ENCODE peak calls at places on chromosomes 1 and 21, in eight cellular contexts. S is AG04450; P is CD4-positive, alpha-beta memory T cell; A is iPS DF 6.9; R is Panc1; H is PC-9; T is CD8-positive, alpha-beta T cell; B is OCI-LY7. Z is an unnamed sample.

GRCh38 chr21:15247613-15248012 is 182.8 kb upstream of the NRIP1 start:
- DNase-seq in S (no peak), P (no peak), A (no peak), R (no peak), H (no peak), T (no peak), B (no peak), Z (no peak)

GRCh38 chr1:87787551-87787950 is 458.9 kb downstream of the LMO4 start:
- DNase-seq in S (no peak), P (no peak), A (no peak), R (no peak), H (peak), T (no peak), B (no peak), Z (no peak)

GRCh38 chr1:167454304-167454928 is 63.9 kb downstream of the CD247 start:
- DNase-seq in S (no peak), P (no peak), A (no peak), R (no peak), H (no peak), T (no peak), B (no peak), Z (no peak)

GRCh38 chr1:107105914-107106313 is 34.9 kb upstream of the NTNG1 start:
- DNase-seq in S (no peak), P (no peak), A (no peak), R (no peak), H (no peak), T (no peak), B (no peak), Z (no peak)

GRCh38 chr1:59427155-59427554 is 130.3 kb downstream of the FGGY start:
- DNase-seq in S (no peak), P (no peak), A (no peak), R (peak), H (peak), T (no peak), B (no peak), Z (no peak)

GRCh38 chr1:59272507-59272906 is 24.4 kb upstream of the FGGY start:
- DNase-seq in S (no peak), P (no peak), A (no peak), R (no peak), H (no peak), T (no peak), B (no peak), Z (no peak)

GRCh38 chr21:46097826-46098286 is at the start of gene COL6A2:
- DNase-seq in S (no peak), P (peak), A (no peak), R (no peak), H (no peak), T (peak), B (no peak), Z (no peak)

GRCh38 chr1:171911506-171911905 is 70.2 kb downstream of the DNM3 start:
- DNase-seq in S (no peak), P (no peak), A (no peak), R (no peak), H (no peak), T (no peak), B (no peak), Z (no peak)

GRCh38 chr1:16215882-16216753 is 3.7 kb upstream of the ARHGEF19 start:
- DNase-seq in S (no peak), P (peak), A (no peak), R (no peak), H (peak), T (peak), B (peak), Z (peak)

GRCh38 chr1:202711949-202712635 is 1.8 kb upstream of the SYT2 start:
- DNase-seq in S (no peak), P (no peak), A (peak), R (no peak), H (no peak), T (no peak), B (no peak), Z (no peak)

GRCh38 chr1:230242317-230242716 is 175.3 kb downstream of the GALNT2 start:
- DNase-seq in S (no peak), P (no peak), A (no peak), R (no peak), H (no peak), T (no peak), B (no peak), Z (no peak)

GRCh38 chr1:207186503-207186902 is 82.5 kb downstream of the C4BPA start:
- DNase-seq in S (no peak), P (no peak), A (no peak), R (no peak), H (no peak), T (no peak), B (no peak), Z (no peak)

GRCh38 chr1:100443739-100444571 is 91.6 kb downstream of the CDC14A start:
- DNase-seq in S (peak), P (peak), A (no peak), R (no peak), H (no peak), T (no peak), B (peak), Z (no peak)

GRCh38 chr1:63975447-63975846 is 201.6 kb downstream of the ROR1 start:
- DNase-seq in S (no peak), P (no peak), A (no peak), R (no peak), H (no peak), T (no peak), B (no peak), Z (no peak)

GRCh38 chr1:10573446-10573845 is 98.7 kb downstream of the PEX14 start:
- DNase-seq in S (no peak), P (no peak), A (no peak), R (no peak), H (no peak), T (no peak), B (no peak), Z (no peak)

GRCh38 chr1:64866689-64867088 is 99.7 kb downstream of the JAK1 start:
- DNase-seq in S (no peak), P (no peak), A (no peak), R (no peak), H (no peak), T (no peak), B (no peak), Z (no peak)

GRCh38 chr1:212106286-212106792 is 70.8 kb downstream of the DTL start:
- DNase-seq in S (no peak), P (no peak), A (no peak), R (no peak), H (no peak), T (no peak), B (no peak), Z (no peak)

GRCh38 chr21:17550671-17551308 is 37.9 kb downstream of the CXADR start:
- DNase-seq in S (no peak), P (no peak), A (no peak), R (no peak), H (no peak), T (no peak), B (no peak), Z (no peak)

GRCh38 chr1:25971044-25971881 is 26.6 kb downstream of the PAFAH2 start:
- DNase-seq in S (no peak), P (peak), A (no peak), R (no peak), H (no peak), T (no peak), B (peak), Z (no peak)

GRCh38 chr1:93358293-93358692 is 12.6 kb downstream of the DR1 start:
- DNase-seq in S (no peak), P (no peak), A (no peak), R (no peak), H (no peak), T (no peak), B (no peak), Z (no peak)

GRCh38 chr1:98066911-98067310 is 146.1 kb upstream of the DPYD start:
- DNase-seq in S (no peak), P (no peak), A (no peak), R (no peak), H (no peak), T (no peak), B (no peak), Z (no peak)

GRCh38 chr1:166918618-166919017 is 42.6 kb upstream of the TADA1 start:
- DNase-seq in S (no peak), P (no peak), A (no peak), R (no peak), H (no peak), T (no peak), B (no peak), Z (no peak)

GRCh38 chr1:10155087-10155712 is 55.2 kb upstream of the KIF1B start:
- DNase-seq in S (no peak), P (no peak), A (no peak), R (no peak), H (no peak), T (no peak), B (no peak), Z (no peak)

GRCh38 chr1:53294557-53294956 is 33.3 kb downstream of the LRP8 start:
- DNase-seq in S (peak), P (peak), A (no peak), R (no peak), H (no peak), T (no peak), B (no peak), Z (no peak)

GRCh38 chr21:25907573-25908275 is 173.0 kb downstream of the GABPA start:
- DNase-seq in S (no peak), P (no peak), A (no peak), R (no peak), H (no peak), T (no peak), B (no peak), Z (no peak)

GRCh38 chr1:186958520-186958919 is 129.8 kb downstream of the PLA2G4A start:
- DNase-seq in S (peak), P (no peak), A (no peak), R (no peak), H (no peak), T (no peak), B (no peak), Z (no peak)

GRCh38 chr1:180343931-180344406 is 113.9 kb downstream of the LHX4 start:
- DNase-seq in S (no peak), P (no peak), A (no peak), R (no peak), H (no peak), T (no peak), B (no peak), Z (peak)

GRCh38 chr21:8993943-8994639 is 1527.3 kb upstream of the TPTE start:
- DNase-seq in S (no peak), P (no peak), A (no peak), R (peak), H (peak), T (no peak), B (no peak), Z (peak)

GRCh38 chr21:25107708-25108107 is 499.6 kb downstream of the MRPL39 start:
- DNase-seq in S (peak), P (no peak), A (no peak), R (no peak), H (no peak), T (no peak), B (no peak), Z (no peak)

GRCh38 chr1:57867001-57867400 is 443.1 kb upstream of the DAB1 start:
- DNase-seq in S (no peak), P (no peak), A (no peak), R (no peak), H (no peak), T (no peak), B (no peak), Z (no peak)

GRCh38 chr1:207818971-207819451 is 67.2 kb downstream of the CD46 start:
- DNase-seq in S (no peak), P (no peak), A (no peak), R (no peak), H (no peak), T (no peak), B (no peak), Z (no peak)

GRCh38 chr1:225891229-225891972 is 2.5 kb upstream of the LEFTY1 start:
- DNase-seq in S (no peak), P (no peak), A (no peak), R (no peak), H (no peak), T (no peak), B (no peak), Z (no peak)

GRCh38 chr1:85325920-85326319 is 49.5 kb upstream of the BCL10 start:
- DNase-seq in S (no peak), P (no peak), A (no peak), R (no peak), H (no peak), T (no peak), B (no peak), Z (no peak)

GRCh38 chr1:20847619-20848080 is 60.5 kb upstream of the HP1BP3 start:
- DNase-seq in S (peak), P (no peak), A (no peak), R (no peak), H (peak), T (no peak), B (no peak), Z (no peak)

GRCh38 chr1:8382051-8382505 is 64.2 kb downstream of the SLC45A1 start:
- DNase-seq in S (no peak), P (no peak), A (no peak), R (no peak), H (no peak), T (no peak), B (no peak), Z (no peak)

GRCh38 chr1:75423616-75424015 is 187.3 kb downstream of the SLC44A5 start:
- DNase-seq in S (no peak), P (no peak), A (no peak), R (no peak), H (no peak), T (no peak), B (no peak), Z (no peak)

GRCh38 chr1:204651843-204652421 is 33.6 kb downstream of the LRRN2 start:
- DNase-seq in S (no peak), P (no peak), A (no peak), R (no peak), H (no peak), T (no peak), B (no peak), Z (no peak)

GRCh38 chr1:226406401-226406881 is 1.5 kb downstream of the PARP1 start:
- DNase-seq in S (no peak), P (peak), A (no peak), R (no peak), H (peak), T (no peak), B (peak), Z (peak)

GRCh38 chr1:110743397-110743796 is 68.7 kb upstream of the KCNA3 start:
- DNase-seq in S (no peak), P (no peak), A (no peak), R (no peak), H (no peak), T (no peak), B (no peak), Z (no peak)
- H3K27ac ChIP-seq in S (no peak), P (no peak), A (no peak), R (no peak), H (no peak), T (no peak), B (no peak), Z (no peak)

GRCh38 chr1:146031476-146031875 is 9.9 kb upstream of the HJV start:
- DNase-seq in S (no peak), P (no peak), A (no peak), R (no peak), H (no peak), T (no peak), B (no peak), Z (no peak)

GRCh38 chr1:146036241-146036989 is 14.9 kb upstream of the HJV start:
- DNase-seq in S (no peak), P (no peak), A (no peak), R (peak), H (no peak), T (no peak), B (peak), Z (peak)

GRCh38 chr1:146036990-146037646 is 15.6 kb upstream of the HJV start:
- DNase-seq in S (peak), P (peak), A (no peak), R (peak), H (peak), T (peak), B (peak), Z (peak)

GRCh38 chr1:146032613-146033219 is 11.2 kb upstream of the HJV start:
- DNase-seq in S (no peak), P (peak), A (no peak), R (peak), H (no peak), T (no peak), B (peak), Z (peak)

GRCh38 chr1:146034976-146035469 is 13.5 kb upstream of the HJV start:
- DNase-seq in S (no peak), P (no peak), A (no peak), R (no peak), H (peak), T (no peak), B (peak), Z (peak)
- H3K27ac ChIP-seq in S (peak), P (no peak), A (no peak), R (peak), H (no peak), T (no peak), B (peak), Z (no peak)

DNA sequence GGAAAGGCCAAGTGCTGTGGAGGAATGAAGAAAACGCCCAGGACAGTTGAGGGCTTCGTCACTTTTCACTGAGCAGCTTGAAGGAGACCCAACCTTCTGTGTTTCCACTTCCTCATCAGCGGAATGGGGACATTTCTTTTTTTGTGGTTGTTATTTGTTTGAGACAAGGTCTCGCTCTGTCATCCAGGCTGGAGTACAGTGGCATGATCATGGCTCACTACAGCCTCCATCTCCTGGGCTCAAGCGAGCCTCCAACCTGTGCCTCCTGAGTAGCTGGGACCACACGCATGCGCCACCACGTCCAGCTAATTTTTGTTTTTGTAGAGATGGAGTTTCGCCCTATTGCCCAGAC is 28.6 kb upstream of the RNF19B start:
- DNase-seq in S (no peak), P (no peak), A (no peak), R (no peak), H (no peak), T (no peak), B (peak), Z (peak)
- H3K27ac ChIP-seq in S (no peak), P (no peak), A (no peak), R (no peak), H (peak), T (no peak), B (peak), Z (peak)

DNA sequence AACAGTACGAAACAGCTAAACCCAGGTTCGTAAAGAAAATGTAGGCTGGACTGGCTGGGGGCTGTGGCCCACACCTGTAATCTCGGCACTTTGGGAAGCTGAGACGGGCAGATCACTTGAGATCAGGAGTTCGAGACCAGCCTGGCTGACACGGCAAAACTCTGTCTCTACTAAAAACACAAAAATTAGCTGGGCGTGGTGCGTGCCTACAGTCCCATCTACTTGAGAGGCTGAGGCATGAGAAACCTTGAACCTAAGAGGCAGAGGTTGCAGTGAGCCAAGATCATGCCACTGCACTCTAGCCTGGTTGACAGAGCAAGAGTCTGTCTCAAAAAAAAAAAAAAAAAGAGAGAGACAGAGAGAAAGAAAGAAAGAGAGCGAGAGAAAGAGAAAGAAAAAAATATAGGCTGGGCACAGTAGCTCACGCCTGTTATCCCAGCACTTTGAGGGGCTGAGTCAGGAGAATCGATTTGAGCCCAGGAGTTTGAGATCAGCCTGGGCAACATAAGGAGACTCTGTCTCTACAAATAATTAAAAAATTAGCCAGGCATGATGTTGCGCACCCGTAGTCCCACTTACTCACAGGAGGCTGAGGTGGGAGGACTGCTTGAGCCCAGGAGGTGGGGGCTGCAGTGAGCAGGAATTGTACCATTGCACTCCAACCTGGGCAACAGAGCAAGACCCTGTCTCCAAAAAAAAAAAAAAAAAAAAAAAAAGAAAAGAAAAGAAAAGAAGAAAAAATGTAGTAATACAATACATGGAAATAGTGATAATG is 35.7 kb downstream of the CAPZB start:
- DNase-seq in S (no peak), P (no peak), A (no peak), R (no peak), H (no peak), T (no peak), B (no peak), Z (no peak)
- H3K27ac ChIP-seq in S (peak), P (no peak), A (no peak), R (peak), H (no peak), T (no peak), B (no peak), Z (no peak)

DNA sequence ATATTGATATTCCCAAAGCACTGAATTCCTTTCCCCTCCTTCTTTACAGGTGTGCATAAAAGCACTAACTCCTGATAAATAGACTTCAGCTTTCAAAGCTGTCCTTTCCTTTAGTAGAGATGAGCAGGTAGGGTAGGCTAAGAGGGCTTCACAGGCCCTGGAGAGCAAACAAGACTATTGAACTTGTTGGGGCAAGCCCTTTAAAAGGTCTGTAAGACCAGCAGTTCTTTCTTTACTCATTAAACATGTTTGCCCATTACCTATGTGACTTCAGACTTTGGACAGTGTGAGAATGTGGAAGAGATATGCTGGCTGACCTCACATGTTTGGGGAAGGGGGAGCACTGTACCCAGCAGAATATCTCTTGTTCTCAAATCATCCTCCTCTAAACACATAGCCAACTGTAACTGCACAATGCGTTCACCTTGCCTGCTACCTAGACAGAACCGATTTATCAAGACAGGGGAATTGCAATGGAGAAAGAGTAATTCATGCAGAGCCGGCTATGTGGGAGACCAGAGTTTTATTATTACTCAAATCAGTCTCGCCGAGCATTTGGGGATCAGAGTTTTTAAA is 27.1 kb upstream of the HAO2 start:
- DNase-seq in S (no peak), P (no peak), A (no peak), R (no peak), H (no peak), T (no peak), B (no peak), Z (no peak)
- H3K27ac ChIP-seq in S (no peak), P (no peak), A (peak), R (no peak), H (no peak), T (no peak), B (no peak), Z (no peak)

GRCh38 chr1:23419180-23419579 is 5.4 kb downstream of the TCEA3 start:
- DNase-seq in S (no peak), P (no peak), A (no peak), R (no peak), H (no peak), T (no peak), B (no peak), Z (no peak)

GRCh38 chr1:23421343-23421742 is 3.2 kb downstream of the TCEA3 start:
- DNase-seq in S (no peak), P (no peak), A (no peak), R (no peak), H (no peak), T (no peak), B (no peak), Z (no peak)

GRCh38 chr1:23420778-23421177 is 3.8 kb downstream of the TCEA3 start:
- DNase-seq in S (no peak), P (no peak), A (no peak), R (no peak), H (no peak), T (no peak), B (no peak), Z (no peak)

GRCh38 chr1:23417570-23417969 is 7.0 kb downstream of the TCEA3 start:
- DNase-seq in S (no peak), P (no peak), A (no peak), R (no peak), H (no peak), T (no peak), B (no peak), Z (no peak)

DNA sequence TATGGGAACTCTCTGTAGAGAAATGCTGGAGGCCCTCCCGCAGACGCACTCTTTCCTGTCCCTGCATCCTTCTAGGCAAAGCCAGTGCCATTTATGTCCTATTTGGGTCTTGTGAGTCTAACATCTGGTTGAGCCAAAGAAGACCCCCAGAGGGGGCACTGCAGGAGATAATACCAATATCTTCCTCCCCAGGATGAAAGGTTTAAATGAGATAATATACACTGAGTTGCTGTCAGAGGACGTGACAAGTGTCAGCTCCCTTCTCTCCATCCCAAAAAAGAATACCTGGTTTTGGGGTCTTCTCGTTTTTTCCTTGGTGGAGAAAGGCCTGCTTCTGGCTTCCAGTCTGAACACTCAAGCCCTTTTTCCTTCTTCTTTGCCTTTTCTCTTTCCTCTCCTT is 7.6 kb downstream of the TCEA3 start:
- DNase-seq in S (no peak), P (no peak), A (no peak), R (no peak), H (no peak), T (no peak), B (no peak), Z (no peak)
- H3K27ac ChIP-seq in S (no peak), P (no peak), A (no peak), R (no peak), H (no peak), T (no peak), B (no peak), Z (no peak)